ENCODE peak calls at places on chromosomes 3 and 15, in ten cellular contexts. C is HS-27A; F is central memory CD4-positive, alpha-beta T cell; Q is left colon; N is iris pigment epithelial cell; V is NCI-H1105; Z is stimulated activated CD8-positive, alpha-beta memory T cell treated with anti-CD3 and anti-CD28 coated beads, Interleukin-2, amount 100 ng/mL, for 48 hours; O is chondrocyte; P is thyroid gland; W is activated CD8-positive, alpha-beta memory T cell treated with anti-CD3 and anti-CD28 coated beads for 24 hours. K is an unnamed sample.

GRCh38 chr3:12455740-12456139 is 28.5 kb upstream of the TSEN2 start:
- DNase-seq in C (no peak), F (no peak), Q (no peak), N (no peak), V (no peak), Z (no peak), O (no peak), P (no peak), W (no peak), K (no peak)

GRCh38 chr3:9500108-9501050 is 53.2 kb downstream of the LHFPL4 start:
- DNase-seq in C (peak), F (peak), Q (no peak), N (peak), V (no peak), Z (peak), O (no peak), P (peak), W (peak), K (no peak)

GRCh38 chr3:154614078-154614477 is 184.1 kb upstream of the GPR149 start:
- DNase-seq in C (no peak), F (no peak), Q (no peak), N (no peak), V (no peak), Z (no peak), O (no peak), P (no peak), W (no peak), K (no peak)

GRCh38 chr15:72859023-72859756 is 75.6 kb upstream of the ADPGK start:
- DNase-seq in C (no peak), F (no peak), Q (peak), N (no peak), V (no peak), Z (no peak), O (no peak), P (no peak), W (peak), K (no peak)

GRCh38 chr3:187689984-187690383 is 12.4 kb downstream of the RTP2 start:
- DNase-seq in C (no peak), F (no peak), Q (no peak), N (peak), V (no peak), Z (no peak), O (no peak), P (no peak), W (no peak), K (peak)

GRCh38 chr3:143826296-143826695 is 22.0 kb downstream of the SLC9A9 start:
- DNase-seq in C (no peak), F (no peak), Q (no peak), N (no peak), V (no peak), Z (no peak), O (no peak), P (no peak), W (no peak), K (no peak)

GRCh38 chr3:90015688-90016356 is 908.4 kb downstream of the EPHA3 start:
- DNase-seq in C (peak), F (no peak), Q (no peak), N (peak), V (no peak), Z (no peak), O (no peak), P (no peak), W (no peak), K (peak)

GRCh38 chr15:57509965-57510364 is 81.7 kb upstream of the MYZAP start:
- DNase-seq in C (no peak), F (no peak), Q (no peak), N (no peak), V (no peak), Z (no peak), O (no peak), P (peak), W (no peak), K (no peak)

GRCh38 chr3:186713499-186713898 is 3.7 kb upstream of the KNG1 start:
- DNase-seq in C (no peak), F (no peak), Q (no peak), N (no peak), V (no peak), Z (no peak), O (no peak), P (no peak), W (no peak), K (no peak)

GRCh38 chr3:150236683-150237082 is 171.4 kb upstream of the TSC22D2 start:
- DNase-seq in C (peak), F (no peak), Q (no peak), N (peak), V (no peak), Z (no peak), O (no peak), P (no peak), W (no peak), K (no peak)

GRCh38 chr3:53156368-53156834 is 4.6 kb upstream of the PRKCD start:
- DNase-seq in C (no peak), F (no peak), Q (peak), N (no peak), V (no peak), Z (no peak), O (no peak), P (peak), W (no peak), K (no peak)

GRCh38 chr15:68062214-68062613 is 8.1 kb downstream of the PIAS1 start:
- DNase-seq in C (no peak), F (no peak), Q (no peak), N (no peak), V (no peak), Z (no peak), O (no peak), P (no peak), W (no peak), K (no peak)

GRCh38 chr3:169787791-169788190 is 14.6 kb downstream of the MYNN start:
- DNase-seq in C (no peak), F (no peak), Q (no peak), N (no peak), V (no peak), Z (no peak), O (no peak), P (no peak), W (no peak), K (no peak)

GRCh38 chr15:97706059-97706458 is 254.4 kb upstream of the ARRDC4 start:
- DNase-seq in C (no peak), F (no peak), Q (peak), N (no peak), V (no peak), Z (no peak), O (no peak), P (no peak), W (no peak), K (no peak)

GRCh38 chr3:28050895-28051294 is 190.5 kb upstream of the CMC1 start:
- DNase-seq in C (peak), F (peak), Q (peak), N (peak), V (no peak), Z (no peak), O (no peak), P (no peak), W (peak), K (peak)

GRCh38 chr15:40420793-40421192 is 15.2 kb downstream of the IVD start:
- DNase-seq in C (no peak), F (no peak), Q (peak), N (no peak), V (peak), Z (no peak), O (no peak), P (peak), W (no peak), K (no peak)

GRCh38 chr15:43824302-43825246 is at the start of gene MFAP1:
- DNase-seq in C (peak), F (peak), Q (peak), N (peak), V (peak), Z (peak), O (peak), P (peak), W (peak), K (peak)

GRCh38 chr3:157128771-157129671 is 30.9 kb downstream of the CCNL1 start:
- DNase-seq in C (peak), F (peak), Q (peak), N (peak), V (no peak), Z (no peak), O (no peak), P (peak), W (peak), K (no peak)

GRCh38 chr3:31486865-31487533 is 45.7 kb upstream of the STT3B start:
- DNase-seq in C (no peak), F (no peak), Q (no peak), N (no peak), V (no peak), Z (no peak), O (no peak), P (no peak), W (no peak), K (no peak)

GRCh38 chr15:79050977-79051376 is 39.6 kb downstream of the RASGRF1 start:
- DNase-seq in C (no peak), F (no peak), Q (no peak), N (no peak), V (no peak), Z (no peak), O (no peak), P (no peak), W (no peak), K (no peak)

GRCh38 chr3:10933021-10933420 is 59.5 kb upstream of the SLC6A1 start:
- DNase-seq in C (no peak), F (no peak), Q (peak), N (no peak), V (no peak), Z (no peak), O (no peak), P (no peak), W (no peak), K (no peak)

GRCh38 chr15:99085413-99086326 is 19.2 kb upstream of the SYNM start:
- DNase-seq in C (peak), F (no peak), Q (no peak), N (peak), V (no peak), Z (no peak), O (peak), P (no peak), W (peak), K (peak)

GRCh38 chr3:127811717-127812116 is 10.6 kb downstream of the MGLL start:
- DNase-seq in C (no peak), F (no peak), Q (no peak), N (no peak), V (no peak), Z (no peak), O (no peak), P (no peak), W (no peak), K (no peak)

GRCh38 chr3:161540594-161540993 is 44.0 kb downstream of the OTOL1 start:
- DNase-seq in C (no peak), F (no peak), Q (no peak), N (no peak), V (no peak), Z (no peak), O (no peak), P (no peak), W (no peak), K (no peak)

GRCh38 chr3:115330406-115330805 is 183.3 kb upstream of the ZBTB20 start:
- DNase-seq in C (no peak), F (no peak), Q (no peak), N (peak), V (no peak), Z (no peak), O (no peak), P (no peak), W (no peak), K (peak)

GRCh38 chr3:107704477-107704876 is 181.7 kb downstream of the BBX start:
- DNase-seq in C (no peak), F (no peak), Q (no peak), N (peak), V (no peak), Z (no peak), O (no peak), P (no peak), W (no peak), K (no peak)

GRCh38 chr3:195212033-195212748 is 58.8 kb downstream of the XXYLT1 start:
- DNase-seq in C (no peak), F (no peak), Q (no peak), N (no peak), V (no peak), Z (no peak), O (peak), P (no peak), W (no peak), K (no peak)

GRCh38 chr3:52683611-52684010 is 2.1 kb downstream of the PBRM1 start:
- DNase-seq in C (no peak), F (no peak), Q (no peak), N (no peak), V (no peak), Z (no peak), O (no peak), P (peak), W (peak), K (no peak)

GRCh38 chr3:37456270-37456708 is 281.9 kb upstream of the LRRFIP2 start:
- DNase-seq in C (no peak), F (no peak), Q (peak), N (no peak), V (no peak), Z (no peak), O (no peak), P (peak), W (no peak), K (no peak)

GRCh38 chr15:72193781-72194396 is 3.7 kb downstream of the GRAMD2A start:
- DNase-seq in C (no peak), F (no peak), Q (no peak), N (no peak), V (no peak), Z (no peak), O (no peak), P (no peak), W (no peak), K (no peak)

GRCh38 chr3:45906681-45907220 is 20.4 kb downstream of the CCR9 start:
- DNase-seq in C (peak), F (no peak), Q (no peak), N (peak), V (no peak), Z (no peak), O (no peak), P (no peak), W (no peak), K (peak)

GRCh38 chr3:158908187-158908762 is 106.4 kb downstream of the MFSD1 start:
- DNase-seq in C (no peak), F (no peak), Q (no peak), N (no peak), V (no peak), Z (no peak), O (no peak), P (no peak), W (no peak), K (no peak)

GRCh38 chr15:35827949-35828348 is 282.0 kb upstream of the DPH6 start:
- DNase-seq in C (no peak), F (no peak), Q (no peak), N (peak), V (no peak), Z (no peak), O (no peak), P (no peak), W (no peak), K (no peak)

GRCh38 chr15:38028869-38029268 is 94.4 kb downstream of the TMCO5A start:
- DNase-seq in C (no peak), F (no peak), Q (no peak), N (peak), V (no peak), Z (no peak), O (no peak), P (no peak), W (no peak), K (no peak)

GRCh38 chr15:89397653-89398023 is 63.0 kb upstream of the POLG start:
- DNase-seq in C (no peak), F (no peak), Q (no peak), N (no peak), V (no peak), Z (no peak), O (no peak), P (no peak), W (no peak), K (no peak)

GRCh38 chr15:65212097-65212496 is 824 bp upstream of the CILP start:
- DNase-seq in C (no peak), F (peak), Q (no peak), N (no peak), V (no peak), Z (peak), O (no peak), P (no peak), W (peak), K (no peak)

GRCh38 chr3:132543016-132543739 is 53.9 kb upstream of the ACKR4 start:
- DNase-seq in C (peak), F (no peak), Q (no peak), N (peak), V (no peak), Z (no peak), O (no peak), P (no peak), W (no peak), K (peak)

GRCh38 chr3:172280406-172281051 is 167.7 kb downstream of the GHSR start:
- DNase-seq in C (peak), F (no peak), Q (no peak), N (peak), V (no peak), Z (no peak), O (no peak), P (no peak), W (no peak), K (peak)

GRCh38 chr15:62392411-62392810 is 227.3 kb upstream of the C2CD4B start:
- DNase-seq in C (no peak), F (no peak), Q (peak), N (peak), V (no peak), Z (no peak), O (no peak), P (peak), W (no peak), K (no peak)

GRCh38 chr3:55203006-55203405 is 275.1 kb upstream of the LRTM1 start:
- DNase-seq in C (no peak), F (no peak), Q (no peak), N (peak), V (no peak), Z (no peak), O (no peak), P (no peak), W (no peak), K (peak)